ENCODE peak calls at places on chromosomes 5 and 9, in seven cellular contexts. N is stomach, R is suprapubic skin, M is uterus, S is hepatocyte, W is GM23248, F is breast epithelium. Z is an unnamed sample.
A peak's percentile ranks its signal among the peaks of the same experiment; 100 is the strongest.

GRCh38 chr5:89374818-89375521 is 492.0 kb upstream of the MEF2C start:
- DNase-seq in N (no peak), R (no peak), M (no peak), S (no peak), W (no peak), F (no peak), Z (no peak)

GRCh38 chr5:141951341-141951781 is 6.6 kb downstream of the PCDH12 start:
- DNase-seq in N (no peak), R (no peak), M (no peak), S (no peak), W (no peak), F (no peak), Z (no peak)

GRCh38 chr9:133924453-133924852 is 67.7 kb downstream of the VAV2 start:
- DNase-seq in N (no peak), R (no peak), M (no peak), S (no peak), W (no peak), F (no peak), Z (no peak)

GRCh38 chr5:179818746-179819295 is 1.9 kb upstream of the SQSTM1 start:
- DNase-seq in N (peak; percentile 98), R (peak; percentile 97), M (peak; percentile 97), S (peak; percentile 98), W (peak; percentile 94), F (peak; percentile 97), Z (peak; percentile 95)

GRCh38 chr5:90824436-90824835 is 265.8 kb downstream of the ADGRV1 start:
- DNase-seq in N (no peak), R (no peak), M (no peak), S (no peak), W (no peak), F (no peak), Z (no peak)

GRCh38 chr5:111537153-111538024 is 25.1 kb upstream of the STARD4 start:
- DNase-seq in N (no peak), R (no peak), M (no peak), S (no peak), W (no peak), F (no peak), Z (no peak)

GRCh38 chr9:121783523-121784507 is 132.4 kb downstream of the DAB2IP start:
- DNase-seq in N (peak; percentile 22), R (no peak), M (peak; percentile 18), S (peak; percentile 10), W (no peak), F (no peak), Z (no peak)

GRCh38 chr5:150398432-150399157 is 14.1 kb downstream of the CD74 start:
- DNase-seq in N (peak; percentile 50), R (no peak), M (no peak), S (no peak), W (peak; percentile 24), F (no peak), Z (no peak)

GRCh38 chr9:92634712-92635605 is 35.0 kb downstream of the IPPK start:
- DNase-seq in N (peak; percentile 74), R (no peak), M (peak; percentile 86), S (peak; percentile 80), W (peak; percentile 79), F (peak; percentile 72), Z (peak; percentile 93)

GRCh38 chr9:108184941-108185340 is 670.8 kb downstream of the ACTL7B start:
- DNase-seq in N (no peak), R (no peak), M (no peak), S (peak; percentile 73), W (peak; percentile 72), F (peak; percentile 52), Z (no peak)

DNA sequence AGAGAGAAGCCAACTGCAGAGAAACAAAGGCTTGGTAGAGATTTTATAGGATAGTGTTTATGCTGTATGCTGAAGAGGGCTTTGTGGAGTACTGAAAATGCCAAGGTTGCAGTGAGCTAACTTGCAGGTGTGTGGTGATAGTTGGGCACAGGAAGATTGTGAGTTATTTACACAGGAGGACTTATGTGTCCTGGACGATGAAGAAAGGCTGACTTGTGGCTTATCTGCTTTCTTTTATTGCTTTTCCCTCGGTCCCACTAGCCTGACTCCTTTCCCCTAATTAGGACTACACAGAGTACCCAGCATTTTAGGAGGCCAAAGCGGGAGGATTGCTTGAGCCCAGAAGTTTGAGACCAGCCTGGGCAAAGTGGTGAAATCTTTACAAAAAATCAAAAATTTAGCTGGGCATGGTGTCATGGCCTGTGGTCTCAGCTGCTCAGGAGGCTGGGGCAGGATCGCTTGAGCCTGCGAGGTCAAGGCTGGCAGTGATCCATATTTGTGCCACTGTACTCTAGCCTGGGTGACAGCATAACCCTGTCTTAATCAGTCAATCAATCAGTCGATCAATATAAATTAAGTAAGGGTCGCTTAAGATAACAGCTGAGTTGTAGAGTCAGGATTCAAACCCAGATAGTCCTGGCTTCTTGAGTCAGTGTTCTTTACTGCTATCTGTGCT is 61.9 kb downstream of the UBE2R2 start:
- DNase-seq in N (no peak), R (no peak), M (no peak), S (no peak), W (no peak), F (no peak), Z (no peak)
- H3K4me1 ChIP-seq in N (no peaks in the 10 kb centered on the region), R (peaks cover 14% of the 10 kb centered on the region), M (no peaks in the 10 kb centered on the region), S (peaks cover 7% of the 10 kb centered on the region), W (peaks cover 16% of the 10 kb centered on the region), F (no peaks in the 10 kb centered on the region), Z (peaks cover 8% of the 10 kb centered on the region)

GRCh38 chr5:20369151-20369550 is 381.2 kb upstream of the CDH18 start:
- DNase-seq in N (no peak), R (no peak), M (no peak), S (no peak), W (no peak), F (no peak), Z (no peak)

GRCh38 chr5:20370061-20370460 is 382.1 kb upstream of the CDH18 start:
- DNase-seq in N (no peak), R (no peak), M (no peak), S (no peak), W (no peak), F (no peak), Z (no peak)

GRCh38 chr5:20368581-20368980 is 380.6 kb upstream of the CDH18 start:
- DNase-seq in N (no peak), R (no peak), M (no peak), S (no peak), W (no peak), F (no peak), Z (no peak)

GRCh38 chr5:20367178-20367577 is 379.2 kb upstream of the CDH18 start:
- DNase-seq in N (peak; percentile 83), R (no peak), M (no peak), S (no peak), W (no peak), F (no peak), Z (no peak)
- H3K4me3 ChIP-seq in N (no peak overlapping the region), R (no peak overlapping the region), M (no peak overlapping the region), S (no peak overlapping the region), W (no peak overlapping the region), F (no peak overlapping the region), Z (no peak overlapping the region)

DNA sequence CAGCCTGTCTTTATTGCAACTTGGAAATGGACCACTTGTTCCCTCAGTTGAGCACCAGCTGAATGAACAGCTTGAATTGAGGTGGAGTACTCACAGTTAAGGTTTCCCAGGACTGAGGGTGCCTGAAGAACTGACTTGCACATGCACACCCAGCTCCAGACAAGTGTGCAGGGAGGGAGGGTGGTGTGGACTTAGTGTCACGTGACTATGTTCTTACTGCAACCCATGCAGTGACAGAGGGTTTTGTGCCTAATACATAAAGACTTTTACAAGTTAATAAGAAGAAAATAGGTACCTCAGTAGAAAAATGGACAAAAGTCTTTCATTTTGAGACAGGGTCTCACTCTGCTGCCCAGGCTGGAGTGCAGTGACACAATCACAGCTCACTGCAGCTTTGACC is 18.0 kb downstream of the BARX1 start:
- DNase-seq in N (no peak), R (no peak), M (no peak), S (no peak), W (no peak), F (no peak), Z (no peak)
- H3K27ac ChIP-seq in N (no peak overlapping the region), R (no peak overlapping the region), M (no peak overlapping the region), S (no peak overlapping the region), W (no peak overlapping the region), F (no peak overlapping the region), Z (no peak overlapping the region)

GRCh38 chr5:60826653-60827052 is 17.4 kb downstream of the ELOVL7 start:
- DNase-seq in N (no peak), R (no peak), M (no peak), S (no peak), W (no peak), F (no peak), Z (no peak)
- H3K4me1 ChIP-seq in N (no peaks in the 10 kb centered on the region), R (no peaks in the 10 kb centered on the region), M (no peaks in the 10 kb centered on the region), S (no peaks in the 10 kb centered on the region), W (no peaks in the 10 kb centered on the region), F (no peaks in the 10 kb centered on the region), Z (no peaks in the 10 kb centered on the region)

GRCh38 chr9:113464672-113465271 is 1.2 kb downstream of the RGS3 start:
- DNase-seq in N (no peak), R (no peak), M (no peak), S (no peak), W (no peak), F (no peak), Z (no peak)
- H3K4me3 ChIP-seq in N (peak overlapping the region; percentile 47), R (no peak overlapping the region), M (no peak overlapping the region), S (no peak overlapping the region), W (no peak overlapping the region), F (no peak overlapping the region), Z (peak overlapping the region; percentile 43)

GRCh38 chr5:158413125-158413680 is 554.3 kb upstream of the CLINT1 start:
- DNase-seq in N (no peak), R (no peak), M (no peak), S (no peak), W (no peak), F (no peak), Z (no peak)
- H3K27ac ChIP-seq in N (no peak overlapping the region), R (no peak overlapping the region), M (no peak overlapping the region), S (no peak overlapping the region), W (no peak overlapping the region), F (no peak overlapping the region), Z (no peak overlapping the region)

GRCh38 chr5:15012061-15012460 is 140.5 kb upstream of the ANKH start:
- DNase-seq in N (no peak), R (no peak), M (no peak), S (no peak), W (no peak), F (no peak), Z (no peak)
- H3K4me1 ChIP-seq in N (peaks cover 15% of the 10 kb centered on the region), R (peaks cover 27% of the 10 kb centered on the region), M (no peaks in the 10 kb centered on the region), S (peaks cover 30% of the 10 kb centered on the region), W (peaks cover 50% of the 10 kb centered on the region), F (peaks cover 22% of the 10 kb centered on the region), Z (peaks cover 2% of the 10 kb centered on the region)

GRCh38 chr9:104093162-104093561 is 947 bp upstream of the SMC2 start:
- DNase-seq in N (no peak), R (no peak), M (no peak), S (peak; percentile 8), W (peak; percentile 50), F (no peak), Z (no peak)
- H3K4me3 ChIP-seq in N (peak overlapping the region; percentile 89), R (peak overlapping the region; percentile 88), M (peak overlapping the region; percentile 78), S (peak overlapping the region; percentile 39), W (peak overlapping the region; percentile 93), F (peak overlapping the region; percentile 76), Z (peak overlapping the region; percentile 87)

DNA sequence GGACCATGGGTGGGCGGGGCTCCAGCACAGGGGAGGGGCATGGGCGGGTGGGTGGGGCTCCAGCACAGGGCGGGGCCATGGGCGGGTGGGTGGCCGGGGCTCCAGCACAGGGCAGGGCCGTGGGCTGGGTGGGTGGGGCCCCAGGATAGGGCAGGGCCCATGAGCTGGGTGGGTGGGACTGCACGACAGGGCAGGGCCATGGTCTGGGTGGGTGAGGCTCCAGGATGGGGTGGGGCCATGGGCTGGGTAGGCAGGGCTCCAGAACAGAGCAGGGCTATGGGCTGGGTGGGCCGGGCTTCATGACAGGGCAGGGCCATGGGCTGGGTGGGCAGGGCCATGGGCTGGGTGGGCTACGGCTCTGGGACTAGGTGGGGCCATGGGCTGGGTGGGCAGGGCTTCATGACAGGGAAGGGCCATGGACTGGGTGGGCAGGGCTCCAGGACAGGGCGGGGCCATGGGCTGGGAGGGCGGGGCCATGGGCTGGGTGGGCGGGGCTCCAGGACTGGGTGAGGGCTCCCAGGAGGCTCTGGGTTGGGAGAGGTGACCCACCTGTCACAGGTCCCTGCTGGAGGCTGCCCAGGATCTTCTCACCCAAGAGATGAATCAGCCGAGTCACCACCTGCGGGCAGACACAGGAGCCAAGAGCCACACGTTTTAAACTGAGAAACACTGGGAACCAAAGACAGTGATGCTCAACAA is 33.5 kb upstream of the NSMF start:
- DNase-seq in N (no peak), R (no peak), M (no peak), S (no peak), W (peak; percentile 34), F (no peak), Z (no peak)
- H3K27ac ChIP-seq in N (no peak overlapping the region), R (no peak overlapping the region), M (no peak overlapping the region), S (no peak overlapping the region), W (no peak overlapping the region), F (no peak overlapping the region), Z (no peak overlapping the region)

Z was measured in right cardiac atrium.